ENCODE peak calls at places on chromosome 14, in nine cellular contexts. N is heart right ventricle, J is psoas muscle, U is ovary, E is bronchial epithelial cell, K is transverse colon, Y is fibroblast of pulmonary artery, I is astrocyte of the spinal cord, V is prostate gland. Q is an unnamed sample.

GRCh38 chr14:100696590-100696989 is 30.1 kb upstream of the DLK1 start:
- DNase-seq in J (no peak), K (no peak), N (peak; percentile 46), U (no peak), Y (no peak), E (no peak), V (no peak), I (no peak), Q (no peak)

GRCh38 chr14:75141967-75142366 is 15.1 kb upstream of the NEK9 start:
- DNase-seq in N (no peak), Y (peak; percentile 71), V (no peak), J (no peak), I (peak; percentile 50), E (no peak), K (no peak), U (no peak), Q (peak; percentile 53)

GRCh38 chr14:68680541-68681051 is 112.3 kb downstream of the ZFP36L1 start:
- DNase-seq in V (no peak), J (no peak), U (no peak), I (no peak), E (no peak), K (no peak), Y (peak; percentile 62), N (no peak), Q (peak; percentile 85)

GRCh38 chr14:27845241-27845850 is 921.2 kb upstream of the FOXG1 start:
- DNase-seq in K (no peak), Y (no peak), E (no peak), J (peak; percentile 13), I (no peak), U (no peak), V (no peak), N (no peak), Q (no peak)

GRCh38 chr14:75247939-75248338 is 30.7 kb upstream of the FOS start:
- DNase-seq in I (no peak), N (no peak), V (no peak), Y (no peak), K (no peak), J (no peak), E (no peak), U (no peak), Q (no peak)

GRCh38 chr14:100740931-100741330 is 14.2 kb downstream of the DLK1 start:
- DNase-seq in J (no peak), U (no peak), Y (no peak), I (no peak), V (no peak), K (no peak), E (no peak), N (no peak), Q (no peak)

GRCh38 chr14:31941487-31941886 is 135.6 kb upstream of the ARHGAP5 start:
- DNase-seq in K (no peak), Y (no peak), N (no peak), V (no peak), U (no peak), E (no peak), I (no peak), J (no peak), Q (no peak)

GRCh38 chr14:34322940-34323418 is 139.1 kb downstream of the SPTSSA start:
- DNase-seq in V (peak; percentile 15), N (peak; percentile 51), I (peak; percentile 51), U (no peak), E (peak; percentile 35), Y (peak; percentile 70), J (peak; percentile 52), K (peak; percentile 74), Q (peak; percentile 63)

GRCh38 chr14:91879196-91879595 is 11.9 kb upstream of the TC2N start:
- DNase-seq in E (peak; percentile 91), K (no peak), N (no peak), Y (no peak), J (no peak), I (no peak), U (no peak), V (no peak), Q (no peak)

GRCh38 chr14:61269321-61270083 is 11.6 kb downstream of the TMEM30B start:
- DNase-seq in V (peak; percentile 82), U (peak; percentile 52), Y (peak; percentile 80), J (peak; percentile 61), K (peak; percentile 83), E (peak; percentile 75), I (peak; percentile 73), N (peak; percentile 71), Q (peak; percentile 72)

GRCh38 chr14:33788116-33788515 is 162.8 kb downstream of the EGLN3 start:
- DNase-seq in N (no peak), Y (no peak), J (no peak), K (no peak), U (no peak), I (no peak), E (no peak), V (no peak), Q (no peak)

GRCh38 chr14:64272019-64272418 is 22.2 kb downstream of the ESR2 start:
- DNase-seq in E (no peak), J (no peak), V (no peak), I (no peak), N (no peak), K (no peak), Y (no peak), U (no peak), Q (no peak)

GRCh38 chr14:106308839-106309389 is 782.5 kb downstream of the TMEM121 start:
- DNase-seq in V (no peak), E (no peak), J (no peak), I (no peak), N (no peak), K (peak; percentile 57), Y (no peak), U (no peak), Q (peak; percentile 24)

GRCh38 chr14:54653764-54654469 is 87.0 kb downstream of the SAMD4A start:
- DNase-seq in K (peak; percentile 20), E (no peak), N (peak; percentile 72), V (no peak), I (peak; percentile 91), U (no peak), J (peak; percentile 53), Y (peak; percentile 94), Q (peak; percentile 91)

GRCh38 chr14:76995279-76996035 is 33.1 kb downstream of the IRF2BPL start:
- DNase-seq in V (no peak), K (no peak), Y (no peak), U (no peak), E (no peak), N (no peak), I (no peak), J (no peak), Q (no peak)

GRCh38 chr14:29039171-29039570 is 272.6 kb downstream of the FOXG1 start:
- DNase-seq in N (no peak), Y (peak; percentile 15), E (peak; percentile 12), I (peak; percentile 31), U (no peak), V (no peak), K (no peak), J (no peak), Q (peak; percentile 31)
- TF ChIP-seq CTCF in N (no peak), Y (no peak), E (no peak), I (no peak), U (no peak), V (no peak), K (no peak), J (no peak), Q (no peak)

DNA sequence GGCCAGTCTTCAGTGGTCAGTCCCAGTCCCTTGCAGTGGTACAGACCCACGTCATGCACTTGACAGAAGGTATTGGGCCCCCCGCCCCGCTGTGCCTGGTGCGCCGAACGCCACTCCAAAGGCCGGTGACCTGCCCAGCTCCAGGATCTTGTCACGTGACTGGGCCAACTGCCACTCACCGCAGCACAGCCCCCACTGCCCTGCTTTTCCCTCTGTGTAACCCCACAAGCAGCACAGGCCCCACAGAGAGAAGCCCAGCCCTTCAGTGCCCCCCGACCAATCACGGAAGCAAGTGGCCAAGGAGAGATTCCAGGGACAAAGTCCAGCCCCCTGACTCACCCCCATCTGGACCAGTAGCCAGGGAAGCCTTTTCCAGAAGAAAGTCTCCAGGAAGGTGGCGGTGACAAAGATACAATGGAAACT is 498 bp downstream of the GPR132 start:
- DNase-seq in J (no peak), E (no peak), V (no peak), N (peak; percentile 13), K (peak; percentile 47), Y (peak; percentile 16), U (no peak), I (peak; percentile 48), Q (peak; percentile 56)
- H3K4me3 ChIP-seq in J (peak overlapping the region; percentile 25), E (no peak overlapping the region), V (peak overlapping the region; percentile 8), N (peak overlapping the region; percentile 33), K (no peak overlapping the region), Y (no peak overlapping the region), U (no peak overlapping the region), I (no peak overlapping the region), Q (no peak overlapping the region)

DNA sequence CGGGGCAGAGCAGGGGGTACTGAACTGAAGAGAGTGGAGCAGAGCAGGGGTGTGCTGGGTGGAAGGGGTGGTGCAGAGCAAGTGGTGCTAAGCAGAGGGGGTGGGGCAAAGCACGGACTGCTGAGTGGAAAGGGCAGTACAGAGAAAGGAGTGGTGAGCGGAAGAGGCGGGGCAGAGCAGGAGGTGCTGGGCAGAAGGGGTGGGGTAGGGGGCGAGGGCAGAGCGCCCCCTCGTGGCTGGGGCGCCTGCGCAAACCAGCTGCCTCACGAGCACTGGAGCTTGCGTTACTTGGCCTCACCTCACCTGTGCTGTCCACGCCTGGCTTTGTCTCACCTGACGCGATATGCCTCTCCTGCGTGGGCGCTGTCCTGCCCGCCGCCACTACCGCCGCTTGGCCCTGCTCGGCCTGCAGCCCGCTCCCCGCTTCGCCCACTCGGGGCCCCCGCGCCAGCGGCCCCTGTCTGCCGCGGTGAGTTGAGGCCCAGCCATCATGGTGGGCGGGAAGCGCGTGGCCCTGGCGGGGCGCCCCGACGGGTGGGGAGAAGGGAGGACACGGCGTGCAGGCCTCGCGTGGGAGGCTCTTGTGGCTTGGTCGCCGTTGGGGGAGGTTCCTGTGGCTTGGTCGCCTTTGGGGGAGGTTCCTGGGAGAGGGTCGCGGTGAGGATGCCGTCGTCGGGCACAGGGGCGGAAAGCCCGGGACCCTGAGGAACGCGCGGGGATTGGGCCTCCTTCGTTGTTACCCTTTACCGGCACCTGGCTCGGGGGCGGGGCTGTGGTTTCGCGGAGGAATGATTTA is at the start of gene COX8C:
- DNase-seq in N (no peak), U (no peak), I (no peak), V (no peak), J (no peak), E (no peak), Y (no peak), K (no peak), Q (no peak)
- TF ChIP-seq CTCF in N (no peak), U (no peak), I (no peak), V (no peak), J (no peak), E (no peak), Y (no peak), K (no peak), Q (no peak)

DNA sequence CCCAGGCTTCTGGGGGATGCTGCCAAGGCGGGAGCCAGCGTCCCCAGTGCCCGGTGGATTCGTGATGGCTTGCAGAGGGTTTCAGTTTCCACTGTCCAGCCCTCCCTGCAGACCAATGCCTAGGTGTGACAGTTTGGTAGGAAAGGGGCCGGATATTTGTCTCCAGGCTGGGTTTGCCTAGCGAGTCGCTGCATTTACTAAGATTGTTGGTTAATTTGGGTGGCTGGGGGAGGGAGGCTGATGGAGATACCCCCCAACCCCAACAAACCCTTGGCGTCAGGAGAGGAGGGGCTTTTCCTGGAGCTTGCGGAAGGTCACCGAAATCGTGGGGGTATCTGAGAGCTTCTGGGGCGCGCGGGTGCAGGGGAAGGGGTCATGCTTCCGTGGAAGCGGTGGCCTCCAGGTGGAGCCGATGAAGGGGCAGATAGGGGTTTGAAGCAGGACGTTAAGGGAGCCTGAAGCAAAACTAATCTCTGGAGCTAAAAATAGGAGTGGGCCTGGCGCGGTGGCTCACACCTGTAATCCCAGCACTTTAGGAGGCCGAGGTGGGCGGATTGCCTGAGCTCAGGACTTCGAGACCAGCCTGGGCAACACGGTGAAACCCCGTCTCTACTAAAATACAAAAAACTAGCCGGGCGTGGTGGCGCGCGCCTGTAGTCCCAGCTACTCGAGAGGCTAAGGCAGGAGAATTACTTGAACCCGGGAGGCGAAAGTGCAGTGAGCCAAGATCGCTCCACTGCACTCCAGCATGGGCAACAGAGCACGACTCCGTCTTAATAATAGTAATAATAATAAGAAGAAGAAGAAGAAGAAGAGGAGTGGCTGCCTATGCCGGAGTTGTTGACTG is 1.1 kb upstream of the CDC42BPB start:
- DNase-seq in J (no peak), V (no peak), U (no peak), Y (no peak), N (no peak), K (no peak), E (no peak), I (peak; percentile 16), Q (no peak)
- H3K4me3 ChIP-seq in J (peak overlapping the region; percentile 96), V (peak overlapping the region; percentile 95), U (peak overlapping the region; percentile 96), Y (peak overlapping the region; percentile 76), N (peak overlapping the region; percentile 75), K (peak overlapping the region; percentile 79), E (peak overlapping the region; percentile 91), I (peak overlapping the region; percentile 71), Q (peak overlapping the region; percentile 76)